ENCODE peak calls at places on chromosomes 5 and 9, in six cellular contexts. One of them, this sample, is unnamed.

GRCh38 chr9:109653470-109653869 is 126.5 kb upstream of the PALM2AKAP2 start:
- DNase-seq in endothelial cell of umbilical vein: no peak
- DNase-seq in CD4-positive, CD25-positive, alpha-beta regulatory T cell: no peak
- DNase-seq in body of pancreas: no peak
- DNase-seq in sigmoid colon: no peak
- DNase-seq in PC-3: no peak
- DNase-seq in this sample: no peak

GRCh38 chr9:130815242-130815808 is 19.7 kb upstream of the ABL1 start:
- DNase-seq in sigmoid colon: peak; percentile 70
- DNase-seq in body of pancreas: no peak
- DNase-seq in CD4-positive, CD25-positive, alpha-beta regulatory T cell: no peak
- DNase-seq in endothelial cell of umbilical vein: no peak
- DNase-seq in PC-3: no peak
- DNase-seq in this sample: peak; percentile 59

GRCh38 chr9:133844876-133845658 is 106.9 kb upstream of the SARDH start:
- DNase-seq in sigmoid colon: peak; percentile 87
- DNase-seq in body of pancreas: peak; percentile 75
- DNase-seq in PC-3: no peak
- DNase-seq in endothelial cell of umbilical vein: peak; percentile 86
- DNase-seq in CD4-positive, CD25-positive, alpha-beta regulatory T cell: no peak
- DNase-seq in this sample: no peak

GRCh38 chr9:83936523-83936922 is 15.3 kb upstream of the KIF27 start:
- DNase-seq in sigmoid colon: no peak
- DNase-seq in body of pancreas: no peak
- DNase-seq in endothelial cell of umbilical vein: no peak
- DNase-seq in PC-3: no peak
- DNase-seq in CD4-positive, CD25-positive, alpha-beta regulatory T cell: no peak
- DNase-seq in this sample: no peak

GRCh38 chr5:74497706-74498105 is 142.8 kb downstream of the ENC1 start:
- DNase-seq in endothelial cell of umbilical vein: peak; percentile 26
- DNase-seq in body of pancreas: no peak
- DNase-seq in CD4-positive, CD25-positive, alpha-beta regulatory T cell: no peak
- DNase-seq in PC-3: no peak
- DNase-seq in sigmoid colon: no peak
- DNase-seq in this sample: no peak

GRCh38 chr9:4530375-4530774 is 40.1 kb downstream of the SLC1A1 start:
- DNase-seq in PC-3: peak; percentile 93
- DNase-seq in CD4-positive, CD25-positive, alpha-beta regulatory T cell: peak; percentile 70
- DNase-seq in sigmoid colon: no peak
- DNase-seq in body of pancreas: no peak
- DNase-seq in endothelial cell of umbilical vein: peak; percentile 80
- DNase-seq in this sample: no peak

GRCh38 chr5:78717674-78718073 is 69.1 kb upstream of the LHFPL2 start:
- DNase-seq in body of pancreas: no peak
- DNase-seq in PC-3: no peak
- DNase-seq in CD4-positive, CD25-positive, alpha-beta regulatory T cell: no peak
- DNase-seq in sigmoid colon: no peak
- DNase-seq in endothelial cell of umbilical vein: no peak
- DNase-seq in this sample: no peak

GRCh38 chr5:142743677-142744441 is 26.3 kb upstream of the ARHGAP26 start:
- DNase-seq in endothelial cell of umbilical vein: peak; percentile 82
- DNase-seq in PC-3: peak; percentile 40
- DNase-seq in sigmoid colon: no peak
- DNase-seq in body of pancreas: no peak
- DNase-seq in CD4-positive, CD25-positive, alpha-beta regulatory T cell: no peak
- DNase-seq in this sample: peak; percentile 30

GRCh38 chr9:107286057-107286456 is 3.0 kb downstream of the RAD23B start:
- DNase-seq in CD4-positive, CD25-positive, alpha-beta regulatory T cell: no peak
- DNase-seq in endothelial cell of umbilical vein: peak; percentile 24
- DNase-seq in PC-3: peak; percentile 52
- DNase-seq in sigmoid colon: no peak
- DNase-seq in body of pancreas: peak; percentile 10
- DNase-seq in this sample: no peak

GRCh38 chr5:142095651-142096330 is 12.8 kb upstream of the NDFIP1 start:
- DNase-seq in PC-3: no peak
- DNase-seq in body of pancreas: peak; percentile 15
- DNase-seq in sigmoid colon: no peak
- DNase-seq in CD4-positive, CD25-positive, alpha-beta regulatory T cell: peak; percentile 90
- DNase-seq in endothelial cell of umbilical vein: no peak
- DNase-seq in this sample: no peak

GRCh38 chr5:82467006-82467561 is 188.9 kb upstream of the RPS23 start:
- DNase-seq in CD4-positive, CD25-positive, alpha-beta regulatory T cell: no peak
- DNase-seq in sigmoid colon: no peak
- DNase-seq in endothelial cell of umbilical vein: peak; percentile 18
- DNase-seq in body of pancreas: peak; percentile 8
- DNase-seq in PC-3: no peak
- DNase-seq in this sample: no peak

GRCh38 chr5:57527875-57528274 is 45.3 kb upstream of the ACTBL2 start:
- DNase-seq in CD4-positive, CD25-positive, alpha-beta regulatory T cell: no peak
- DNase-seq in sigmoid colon: no peak
- DNase-seq in body of pancreas: no peak
- DNase-seq in PC-3: no peak
- DNase-seq in endothelial cell of umbilical vein: no peak
- DNase-seq in this sample: no peak

GRCh38 chr5:147688965-147689364 is 93.6 kb downstream of the JAKMIP2 start:
- DNase-seq in sigmoid colon: peak; percentile 88
- DNase-seq in PC-3: no peak
- DNase-seq in body of pancreas: peak; percentile 42
- DNase-seq in CD4-positive, CD25-positive, alpha-beta regulatory T cell: no peak
- DNase-seq in endothelial cell of umbilical vein: no peak
- DNase-seq in this sample: no peak

GRCh38 chr9:109331353-109331752 is 10.5 kb upstream of the EPB41L4B start:
- DNase-seq in CD4-positive, CD25-positive, alpha-beta regulatory T cell: no peak
- DNase-seq in endothelial cell of umbilical vein: no peak
- DNase-seq in sigmoid colon: no peak
- DNase-seq in body of pancreas: peak; percentile 98
- DNase-seq in PC-3: peak; percentile 88
- DNase-seq in this sample: no peak

GRCh38 chr5:143923634-143924265 is 111.8 kb downstream of the HMHB1 start:
- DNase-seq in sigmoid colon: no peak
- DNase-seq in PC-3: peak; percentile 60
- DNase-seq in CD4-positive, CD25-positive, alpha-beta regulatory T cell: no peak
- DNase-seq in endothelial cell of umbilical vein: peak; percentile 44
- DNase-seq in body of pancreas: no peak
- DNase-seq in this sample: peak; percentile 64

GRCh38 chr5:159444441-159445082 is 114.3 kb upstream of the IL12B start:
- DNase-seq in PC-3: peak; percentile 78
- DNase-seq in body of pancreas: no peak
- DNase-seq in endothelial cell of umbilical vein: peak; percentile 12
- DNase-seq in sigmoid colon: no peak
- DNase-seq in CD4-positive, CD25-positive, alpha-beta regulatory T cell: no peak
- DNase-seq in this sample: peak; percentile 59

GRCh38 chr5:95864944-95865504 is 42.5 kb upstream of the GLRX start:
- DNase-seq in body of pancreas: no peak
- DNase-seq in PC-3: peak; percentile 40
- DNase-seq in sigmoid colon: no peak
- DNase-seq in CD4-positive, CD25-positive, alpha-beta regulatory T cell: no peak
- DNase-seq in endothelial cell of umbilical vein: no peak
- DNase-seq in this sample: no peak

GRCh38 chr5:169805937-169806700 is 169.0 kb downstream of the DOCK2 start:
- DNase-seq in endothelial cell of umbilical vein: no peak
- DNase-seq in body of pancreas: no peak
- DNase-seq in sigmoid colon: no peak
- DNase-seq in CD4-positive, CD25-positive, alpha-beta regulatory T cell: no peak
- DNase-seq in PC-3: no peak
- DNase-seq in this sample: no peak

GRCh38 chr9:84140535-84141101 is 160.0 kb downstream of the RMI1 start:
- DNase-seq in endothelial cell of umbilical vein: no peak
- DNase-seq in body of pancreas: no peak
- DNase-seq in PC-3: no peak
- DNase-seq in CD4-positive, CD25-positive, alpha-beta regulatory T cell: no peak
- DNase-seq in sigmoid colon: no peak
- DNase-seq in this sample: no peak

GRCh38 chr5:102295534-102296228 is 403 bp downstream of the SLCO4C1 start:
- DNase-seq in body of pancreas: peak; percentile 15
- DNase-seq in sigmoid colon: no peak
- DNase-seq in PC-3: no peak
- DNase-seq in endothelial cell of umbilical vein: no peak
- DNase-seq in CD4-positive, CD25-positive, alpha-beta regulatory T cell: no peak
- DNase-seq in this sample: no peak
- H3K27ac ChIP-seq in body of pancreas: peak overlapping the region; percentile 55
- H3K27ac ChIP-seq in sigmoid colon: no peak overlapping the region
- H3K27ac ChIP-seq in PC-3: no peak overlapping the region
- H3K27ac ChIP-seq in endothelial cell of umbilical vein: no peak overlapping the region
- H3K27ac ChIP-seq in CD4-positive, CD25-positive, alpha-beta regulatory T cell: no peak overlapping the region
- H3K27ac ChIP-seq in this sample: no peak overlapping the region

GRCh38 chr9:8564960-8565359 is 765.4 kb upstream of the DMAC1 start:
- DNase-seq in PC-3: no peak
- DNase-seq in body of pancreas: no peak
- DNase-seq in CD4-positive, CD25-positive, alpha-beta regulatory T cell: no peak
- DNase-seq in sigmoid colon: no peak
- DNase-seq in endothelial cell of umbilical vein: no peak
- DNase-seq in this sample: no peak

GRCh38 chr9:8558176-8558575 is 758.6 kb upstream of the DMAC1 start:
- DNase-seq in endothelial cell of umbilical vein: peak; percentile 14
- DNase-seq in body of pancreas: no peak
- DNase-seq in CD4-positive, CD25-positive, alpha-beta regulatory T cell: no peak
- DNase-seq in sigmoid colon: no peak
- DNase-seq in PC-3: peak; percentile 18
- DNase-seq in this sample: peak; percentile 63

GRCh38 chr9:8555767-8556500 is 756.4 kb upstream of the DMAC1 start:
- DNase-seq in sigmoid colon: no peak
- DNase-seq in CD4-positive, CD25-positive, alpha-beta regulatory T cell: no peak
- DNase-seq in PC-3: no peak
- DNase-seq in body of pancreas: no peak
- DNase-seq in endothelial cell of umbilical vein: no peak
- DNase-seq in this sample: no peak

DNA sequence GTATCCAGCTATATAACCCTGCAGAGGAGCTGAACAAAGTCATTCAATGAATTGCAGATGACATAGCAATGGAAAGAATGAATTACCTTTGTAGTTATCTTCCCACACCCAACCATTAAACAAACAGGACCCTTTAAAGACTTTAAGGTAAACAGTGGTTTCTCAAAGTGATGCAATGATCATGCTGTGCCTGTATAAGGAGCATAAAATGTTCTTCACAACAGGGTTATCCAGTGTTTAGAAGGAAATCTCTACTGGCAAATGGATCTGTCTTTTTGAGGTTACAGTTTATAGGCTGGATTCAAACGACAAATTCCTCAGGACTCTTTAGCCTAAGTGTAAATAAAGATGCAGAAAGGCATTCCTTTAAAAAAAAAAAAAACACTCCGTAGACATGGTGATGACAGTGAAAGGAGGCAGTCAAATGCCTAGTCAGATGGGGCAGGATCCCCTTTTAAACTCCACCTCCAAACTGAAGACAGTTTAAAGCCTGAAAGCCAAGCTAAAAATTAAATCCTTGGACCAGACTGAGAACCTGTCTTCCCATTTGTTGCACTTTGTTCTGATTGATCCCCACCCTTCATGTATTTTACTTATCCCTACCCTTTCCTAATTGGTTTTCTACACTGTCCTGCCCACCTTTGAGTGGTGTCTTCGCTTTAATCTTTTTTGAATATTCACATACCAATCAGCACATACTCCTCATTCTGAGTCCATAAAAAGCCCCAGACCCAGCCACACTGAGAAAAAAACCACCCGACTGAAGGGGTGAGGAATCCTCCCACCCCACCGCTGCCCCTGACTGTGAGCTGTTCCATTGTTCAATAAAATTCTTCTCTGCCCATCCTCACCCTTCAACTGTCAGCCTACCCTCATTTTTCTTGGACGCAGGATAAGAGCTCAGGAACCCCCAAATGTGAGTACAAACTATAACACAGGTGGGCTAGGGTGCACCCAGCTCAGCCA is 761.3 kb upstream of the DMAC1 start:
- DNase-seq in endothelial cell of umbilical vein: no peak
- DNase-seq in sigmoid colon: no peak
- DNase-seq in body of pancreas: no peak
- DNase-seq in PC-3: no peak
- DNase-seq in CD4-positive, CD25-positive, alpha-beta regulatory T cell: no peak
- DNase-seq in this sample: no peak
- H3K4me1 ChIP-seq in endothelial cell of umbilical vein: peaks cover 6% of the 10 kb centered on the region
- H3K4me1 ChIP-seq in sigmoid colon: no peaks in the 10 kb centered on the region
- H3K4me1 ChIP-seq in body of pancreas: no peaks in the 10 kb centered on the region
- H3K4me1 ChIP-seq in PC-3: no peaks in the 10 kb centered on the region
- H3K4me1 ChIP-seq in CD4-positive, CD25-positive, alpha-beta regulatory T cell: no peaks in the 10 kb centered on the region
- H3K4me1 ChIP-seq in this sample: no peaks in the 10 kb centered on the region

GRCh38 chr5:102755691-102756371 is 726 bp downstream of the PAM start:
- DNase-seq in sigmoid colon: peak; percentile 88
- DNase-seq in endothelial cell of umbilical vein: peak; percentile 78
- DNase-seq in body of pancreas: peak; percentile 78
- DNase-seq in PC-3: peak; percentile 88
- DNase-seq in CD4-positive, CD25-positive, alpha-beta regulatory T cell: peak; percentile 54
- DNase-seq in this sample: no peak
- H3K27ac ChIP-seq in sigmoid colon: peak overlapping the region; percentile 85
- H3K27ac ChIP-seq in endothelial cell of umbilical vein: peak overlapping the region; percentile 81
- H3K27ac ChIP-seq in body of pancreas: peak overlapping the region; percentile 67
- H3K27ac ChIP-seq in PC-3: peak overlapping the region; percentile 6
- H3K27ac ChIP-seq in CD4-positive, CD25-positive, alpha-beta regulatory T cell: peak overlapping the region; percentile 79
- H3K27ac ChIP-seq in this sample: peak overlapping the region; percentile 75

GRCh38 chr9:113583511-113584470 is 120.3 kb downstream of the RGS3 start:
- DNase-seq in PC-3: no peak
- DNase-seq in body of pancreas: no peak
- DNase-seq in CD4-positive, CD25-positive, alpha-beta regulatory T cell: no peak
- DNase-seq in sigmoid colon: peak; percentile 64
- DNase-seq in endothelial cell of umbilical vein: no peak
- DNase-seq in this sample: no peak

GRCh38 chr9:113580954-113581311 is 117.4 kb downstream of the RGS3 start:
- DNase-seq in sigmoid colon: no peak
- DNase-seq in CD4-positive, CD25-positive, alpha-beta regulatory T cell: no peak
- DNase-seq in body of pancreas: no peak
- DNase-seq in endothelial cell of umbilical vein: no peak
- DNase-seq in PC-3: no peak
- DNase-seq in this sample: no peak

GRCh38 chr9:113582698-113583200 is 119.2 kb downstream of the RGS3 start:
- DNase-seq in sigmoid colon: no peak
- DNase-seq in CD4-positive, CD25-positive, alpha-beta regulatory T cell: no peak
- DNase-seq in PC-3: peak; percentile 55
- DNase-seq in endothelial cell of umbilical vein: no peak
- DNase-seq in body of pancreas: no peak
- DNase-seq in this sample: no peak

GRCh38 chr9:113580041-113580953 is 116.8 kb downstream of the RGS3 start:
- DNase-seq in PC-3: peak; percentile 89
- DNase-seq in endothelial cell of umbilical vein: peak; percentile 70
- DNase-seq in body of pancreas: peak; percentile 97
- DNase-seq in sigmoid colon: peak; percentile 84
- DNase-seq in CD4-positive, CD25-positive, alpha-beta regulatory T cell: peak; percentile 22
- DNase-seq in this sample: no peak

DNA sequence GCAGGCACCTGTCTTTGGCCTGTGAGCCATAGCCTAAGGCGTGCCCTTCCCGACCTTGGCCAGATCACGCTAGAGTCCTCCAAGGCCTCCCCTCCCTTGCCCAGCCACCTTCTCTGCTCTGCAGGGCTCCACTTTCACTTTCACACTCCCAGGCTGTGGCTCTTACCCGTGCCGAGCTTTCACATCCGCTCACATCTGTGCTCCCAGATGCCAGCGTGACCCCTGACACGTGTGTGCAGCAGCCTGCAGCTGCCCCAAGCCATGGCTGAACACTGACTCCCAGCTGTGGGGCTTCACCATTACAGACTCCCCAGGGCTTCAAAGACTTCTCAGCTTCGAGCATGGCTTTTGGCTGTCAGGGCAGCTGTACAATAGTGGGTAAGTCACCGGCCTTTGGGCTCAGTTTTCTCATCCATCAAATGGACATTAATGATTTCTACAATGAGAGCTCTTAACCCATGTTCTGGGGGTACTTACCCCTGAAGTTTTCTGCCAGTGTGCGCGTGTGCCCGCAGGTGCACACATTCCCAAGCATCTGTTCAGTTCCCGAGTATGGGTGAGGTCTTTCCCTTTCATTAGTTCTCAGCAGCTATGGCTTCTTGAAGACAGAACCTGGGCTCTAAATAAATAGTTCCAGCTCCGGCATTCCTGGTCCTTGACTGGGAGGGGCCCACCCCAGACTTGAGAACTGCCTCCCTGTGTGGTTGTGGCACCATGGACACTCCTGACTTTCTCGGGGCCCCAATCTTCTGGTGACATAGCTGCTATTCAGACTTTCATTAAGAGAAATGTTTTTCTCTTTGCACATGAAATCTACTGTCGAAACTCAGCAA is 118.6 kb downstream of the RGS3 start:
- DNase-seq in PC-3: no peak
- DNase-seq in body of pancreas: peak; percentile 90
- DNase-seq in endothelial cell of umbilical vein: peak; percentile 55
- DNase-seq in CD4-positive, CD25-positive, alpha-beta regulatory T cell: peak; percentile 74
- DNase-seq in sigmoid colon: peak; percentile 91
- DNase-seq in this sample: no peak
- H3K4me1 ChIP-seq in PC-3: peaks cover 60% of the 10 kb centered on the region
- H3K4me1 ChIP-seq in body of pancreas: peaks cover 90% of the 10 kb centered on the region
- H3K4me1 ChIP-seq in endothelial cell of umbilical vein: peaks cover 53% of the 10 kb centered on the region
- H3K4me1 ChIP-seq in CD4-positive, CD25-positive, alpha-beta regulatory T cell: peaks cover 54% of the 10 kb centered on the region
- H3K4me1 ChIP-seq in sigmoid colon: peaks cover 59% of the 10 kb centered on the region
- H3K4me1 ChIP-seq in this sample: peaks cover 46% of the 10 kb centered on the region

This sample was measured in foreskin keratinocyte.